ENCODE peak calls at places on chromosomes 2 and 18, in six cellular contexts. One of them, this sample, is unnamed.

GRCh38 chr18:49045585-49045984 is 94.8 kb upstream of the SMAD7 start:
- DNase-seq in NCI-H1694: no peak
- DNase-seq in pancreas: no peak
- DNase-seq in activated CD4-positive, alpha-beta T cell treated with anti-CD3 and anti-CD28 coated beads, Interleukin-2, amount 50 U/mL, for 24 hours: no peak
- DNase-seq in T47D: no peak
- DNase-seq in stromal cell of bone marrow: no peak
- DNase-seq in this sample: no peak

GRCh38 chr2:42136832-42137821 is 32.0 kb upstream of the EML4 start:
- DNase-seq in NCI-H1694: no peak
- DNase-seq in pancreas: no peak
- DNase-seq in activated CD4-positive, alpha-beta T cell treated with anti-CD3 and anti-CD28 coated beads, Interleukin-2, amount 50 U/mL, for 24 hours: no peak
- DNase-seq in T47D: no peak
- DNase-seq in stromal cell of bone marrow: no peak
- DNase-seq in this sample: no peak

GRCh38 chr2:45288532-45288931 is 279.3 kb upstream of the SIX2 start:
- DNase-seq in NCI-H1694: no peak
- DNase-seq in pancreas: no peak
- DNase-seq in activated CD4-positive, alpha-beta T cell treated with anti-CD3 and anti-CD28 coated beads, Interleukin-2, amount 50 U/mL, for 24 hours: no peak
- DNase-seq in T47D: no peak
- DNase-seq in stromal cell of bone marrow: no peak
- DNase-seq in this sample: no peak

GRCh38 chr2:231666171-231667095 is 41.9 kb upstream of the PTMA start:
- DNase-seq in NCI-H1694: no peak
- DNase-seq in pancreas: peak; percentile 94
- DNase-seq in activated CD4-positive, alpha-beta T cell treated with anti-CD3 and anti-CD28 coated beads, Interleukin-2, amount 50 U/mL, for 24 hours: no peak
- DNase-seq in T47D: peak; percentile 91
- DNase-seq in stromal cell of bone marrow: peak; percentile 86
- DNase-seq in this sample: no peak

GRCh38 chr2:70141754-70142589 is 48.8 kb downstream of the C2orf42 start:
- DNase-seq in NCI-H1694: no peak
- DNase-seq in pancreas: no peak
- DNase-seq in activated CD4-positive, alpha-beta T cell treated with anti-CD3 and anti-CD28 coated beads, Interleukin-2, amount 50 U/mL, for 24 hours: peak; percentile 31
- DNase-seq in T47D: peak; percentile 73
- DNase-seq in stromal cell of bone marrow: no peak
- DNase-seq in this sample: no peak

GRCh38 chr2:221103930-221104329 is 468.2 kb downstream of the EPHA4 start:
- DNase-seq in NCI-H1694: no peak
- DNase-seq in pancreas: no peak
- DNase-seq in activated CD4-positive, alpha-beta T cell treated with anti-CD3 and anti-CD28 coated beads, Interleukin-2, amount 50 U/mL, for 24 hours: no peak
- DNase-seq in T47D: no peak
- DNase-seq in stromal cell of bone marrow: no peak
- DNase-seq in this sample: no peak

GRCh38 chr2:111642576-111643327 is 241.2 kb downstream of the ANAPC1 start:
- DNase-seq in NCI-H1694: no peak
- DNase-seq in pancreas: no peak
- DNase-seq in activated CD4-positive, alpha-beta T cell treated with anti-CD3 and anti-CD28 coated beads, Interleukin-2, amount 50 U/mL, for 24 hours: no peak
- DNase-seq in T47D: no peak
- DNase-seq in stromal cell of bone marrow: no peak
- DNase-seq in this sample: no peak

GRCh38 chr2:197803033-197803444 is 1.4 kb upstream of the PLCL1 start:
- DNase-seq in NCI-H1694: peak; percentile 60
- DNase-seq in pancreas: peak; percentile 13
- DNase-seq in activated CD4-positive, alpha-beta T cell treated with anti-CD3 and anti-CD28 coated beads, Interleukin-2, amount 50 U/mL, for 24 hours: no peak
- DNase-seq in T47D: peak; percentile 58
- DNase-seq in stromal cell of bone marrow: peak; percentile 47
- DNase-seq in this sample: peak; percentile 35

GRCh38 chr2:144947709-144948037 is 427.8 kb upstream of the ZEB2 start:
- DNase-seq in NCI-H1694: no peak
- DNase-seq in pancreas: no peak
- DNase-seq in activated CD4-positive, alpha-beta T cell treated with anti-CD3 and anti-CD28 coated beads, Interleukin-2, amount 50 U/mL, for 24 hours: no peak
- DNase-seq in T47D: no peak
- DNase-seq in stromal cell of bone marrow: no peak
- DNase-seq in this sample: no peak

GRCh38 chr2:172614932-172615331 is 59.0 kb downstream of the PDK1 start:
- DNase-seq in NCI-H1694: no peak
- DNase-seq in pancreas: no peak
- DNase-seq in activated CD4-positive, alpha-beta T cell treated with anti-CD3 and anti-CD28 coated beads, Interleukin-2, amount 50 U/mL, for 24 hours: no peak
- DNase-seq in T47D: no peak
- DNase-seq in stromal cell of bone marrow: no peak
- DNase-seq in this sample: no peak

GRCh38 chr2:158837645-158838044 is 42.5 kb downstream of the DAPL1 start:
- DNase-seq in NCI-H1694: no peak
- DNase-seq in pancreas: no peak
- DNase-seq in activated CD4-positive, alpha-beta T cell treated with anti-CD3 and anti-CD28 coated beads, Interleukin-2, amount 50 U/mL, for 24 hours: no peak
- DNase-seq in T47D: no peak
- DNase-seq in stromal cell of bone marrow: no peak
- DNase-seq in this sample: no peak

GRCh38 chr18:7877609-7878008 is 310.5 kb downstream of the PTPRM start:
- DNase-seq in NCI-H1694: no peak
- DNase-seq in pancreas: no peak
- DNase-seq in activated CD4-positive, alpha-beta T cell treated with anti-CD3 and anti-CD28 coated beads, Interleukin-2, amount 50 U/mL, for 24 hours: no peak
- DNase-seq in T47D: no peak
- DNase-seq in stromal cell of bone marrow: no peak
- DNase-seq in this sample: no peak

GRCh38 chr2:220499281-220499680 is 871.9 kb downstream of the SLC4A3 start:
- DNase-seq in NCI-H1694: no peak
- DNase-seq in pancreas: no peak
- DNase-seq in activated CD4-positive, alpha-beta T cell treated with anti-CD3 and anti-CD28 coated beads, Interleukin-2, amount 50 U/mL, for 24 hours: no peak
- DNase-seq in T47D: no peak
- DNase-seq in stromal cell of bone marrow: peak; percentile 71
- DNase-seq in this sample: no peak

GRCh38 chr2:164504253-164504652 is 117.0 kb downstream of the GRB14 start:
- DNase-seq in NCI-H1694: no peak
- DNase-seq in pancreas: no peak
- DNase-seq in activated CD4-positive, alpha-beta T cell treated with anti-CD3 and anti-CD28 coated beads, Interleukin-2, amount 50 U/mL, for 24 hours: no peak
- DNase-seq in T47D: peak; percentile 54
- DNase-seq in stromal cell of bone marrow: no peak
- DNase-seq in this sample: no peak

GRCh38 chr18:49022311-49023280 is 71.8 kb upstream of the SMAD7 start:
- DNase-seq in NCI-H1694: no peak
- DNase-seq in pancreas: no peak
- DNase-seq in activated CD4-positive, alpha-beta T cell treated with anti-CD3 and anti-CD28 coated beads, Interleukin-2, amount 50 U/mL, for 24 hours: no peak
- DNase-seq in T47D: no peak
- DNase-seq in stromal cell of bone marrow: no peak
- DNase-seq in this sample: no peak

GRCh38 chr18:7104649-7105048 is 12.9 kb downstream of the LAMA1 start:
- DNase-seq in NCI-H1694: no peak
- DNase-seq in pancreas: no peak
- DNase-seq in activated CD4-positive, alpha-beta T cell treated with anti-CD3 and anti-CD28 coated beads, Interleukin-2, amount 50 U/mL, for 24 hours: no peak
- DNase-seq in T47D: no peak
- DNase-seq in stromal cell of bone marrow: no peak
- DNase-seq in this sample: no peak

GRCh38 chr2:96430394-96430988 is 74.7 kb downstream of the NEURL3 start:
- DNase-seq in NCI-H1694: no peak
- DNase-seq in pancreas: no peak
- DNase-seq in activated CD4-positive, alpha-beta T cell treated with anti-CD3 and anti-CD28 coated beads, Interleukin-2, amount 50 U/mL, for 24 hours: no peak
- DNase-seq in T47D: no peak
- DNase-seq in stromal cell of bone marrow: no peak
- DNase-seq in this sample: no peak

GRCh38 chr2:25447018-25447417 is 105.3 kb upstream of the DNMT3A start:
- DNase-seq in NCI-H1694: no peak
- DNase-seq in pancreas: no peak
- DNase-seq in activated CD4-positive, alpha-beta T cell treated with anti-CD3 and anti-CD28 coated beads, Interleukin-2, amount 50 U/mL, for 24 hours: no peak
- DNase-seq in T47D: no peak
- DNase-seq in stromal cell of bone marrow: no peak
- DNase-seq in this sample: no peak

GRCh38 chr18:27685807-27686412 is 491.0 kb downstream of the CDH2 start:
- DNase-seq in NCI-H1694: peak; percentile 16
- DNase-seq in pancreas: no peak
- DNase-seq in activated CD4-positive, alpha-beta T cell treated with anti-CD3 and anti-CD28 coated beads, Interleukin-2, amount 50 U/mL, for 24 hours: no peak
- DNase-seq in T47D: peak; percentile 49
- DNase-seq in stromal cell of bone marrow: peak; percentile 19
- DNase-seq in this sample: no peak

GRCh38 chr2:108965540-108966299 is 23.3 kb downstream of the EDAR start:
- DNase-seq in NCI-H1694: no peak
- DNase-seq in pancreas: no peak
- DNase-seq in activated CD4-positive, alpha-beta T cell treated with anti-CD3 and anti-CD28 coated beads, Interleukin-2, amount 50 U/mL, for 24 hours: no peak
- DNase-seq in T47D: no peak
- DNase-seq in stromal cell of bone marrow: no peak
- DNase-seq in this sample: peak; percentile 10

GRCh38 chr2:109234355-109234754 is 105.3 kb downstream of the SH3RF3 start:
- DNase-seq in NCI-H1694: no peak
- DNase-seq in pancreas: no peak
- DNase-seq in activated CD4-positive, alpha-beta T cell treated with anti-CD3 and anti-CD28 coated beads, Interleukin-2, amount 50 U/mL, for 24 hours: no peak
- DNase-seq in T47D: no peak
- DNase-seq in stromal cell of bone marrow: no peak
- DNase-seq in this sample: no peak

GRCh38 chr2:64876137-64876647 is 113.0 kb upstream of the SLC1A4 start:
- DNase-seq in NCI-H1694: peak; percentile 63
- DNase-seq in pancreas: peak; percentile 15
- DNase-seq in activated CD4-positive, alpha-beta T cell treated with anti-CD3 and anti-CD28 coated beads, Interleukin-2, amount 50 U/mL, for 24 hours: no peak
- DNase-seq in T47D: no peak
- DNase-seq in stromal cell of bone marrow: peak; percentile 67
- DNase-seq in this sample: no peak

GRCh38 chr18:60372598-60372997 is at the start of gene MC4R:
- DNase-seq in NCI-H1694: peak; percentile 89
- DNase-seq in pancreas: no peak
- DNase-seq in activated CD4-positive, alpha-beta T cell treated with anti-CD3 and anti-CD28 coated beads, Interleukin-2, amount 50 U/mL, for 24 hours: no peak
- DNase-seq in T47D: peak; percentile 11
- DNase-seq in stromal cell of bone marrow: peak; percentile 54
- DNase-seq in this sample: no peak

GRCh38 chr2:234145511-234145910 is 95.0 kb downstream of the SPP2 start:
- DNase-seq in NCI-H1694: no peak
- DNase-seq in pancreas: no peak
- DNase-seq in activated CD4-positive, alpha-beta T cell treated with anti-CD3 and anti-CD28 coated beads, Interleukin-2, amount 50 U/mL, for 24 hours: no peak
- DNase-seq in T47D: no peak
- DNase-seq in stromal cell of bone marrow: no peak
- DNase-seq in this sample: no peak

GRCh38 chr2:157741819-157742484 is 113.3 kb upstream of the ACVR1C start:
- DNase-seq in NCI-H1694: no peak
- DNase-seq in pancreas: no peak
- DNase-seq in activated CD4-positive, alpha-beta T cell treated with anti-CD3 and anti-CD28 coated beads, Interleukin-2, amount 50 U/mL, for 24 hours: no peak
- DNase-seq in T47D: no peak
- DNase-seq in stromal cell of bone marrow: no peak
- DNase-seq in this sample: no peak

GRCh38 chr2:220278022-220278421 is 650.6 kb downstream of the SLC4A3 start:
- DNase-seq in NCI-H1694: no peak
- DNase-seq in pancreas: no peak
- DNase-seq in activated CD4-positive, alpha-beta T cell treated with anti-CD3 and anti-CD28 coated beads, Interleukin-2, amount 50 U/mL, for 24 hours: no peak
- DNase-seq in T47D: no peak
- DNase-seq in stromal cell of bone marrow: no peak
- DNase-seq in this sample: no peak

GRCh38 chr2:237336131-237336530 is 77.8 kb downstream of the COL6A3 start:
- DNase-seq in NCI-H1694: no peak
- DNase-seq in pancreas: no peak
- DNase-seq in activated CD4-positive, alpha-beta T cell treated with anti-CD3 and anti-CD28 coated beads, Interleukin-2, amount 50 U/mL, for 24 hours: no peak
- DNase-seq in T47D: no peak
- DNase-seq in stromal cell of bone marrow: no peak
- DNase-seq in this sample: no peak

GRCh38 chr2:121253021-121253673 is 31.9 kb downstream of the TFCP2L1 start:
- DNase-seq in NCI-H1694: no peak
- DNase-seq in pancreas: no peak
- DNase-seq in activated CD4-positive, alpha-beta T cell treated with anti-CD3 and anti-CD28 coated beads, Interleukin-2, amount 50 U/mL, for 24 hours: no peak
- DNase-seq in T47D: no peak
- DNase-seq in stromal cell of bone marrow: no peak
- DNase-seq in this sample: no peak

GRCh38 chr2:179410552-179411356 is 146.1 kb upstream of the SESTD1 start:
- DNase-seq in NCI-H1694: peak; percentile 78
- DNase-seq in pancreas: peak; percentile 48
- DNase-seq in activated CD4-positive, alpha-beta T cell treated with anti-CD3 and anti-CD28 coated beads, Interleukin-2, amount 50 U/mL, for 24 hours: no peak
- DNase-seq in T47D: peak; percentile 72
- DNase-seq in stromal cell of bone marrow: peak; percentile 57
- DNase-seq in this sample: no peak

GRCh38 chr2:191618046-191618788 is 59.7 kb upstream of the NABP1 start:
- DNase-seq in NCI-H1694: no peak
- DNase-seq in pancreas: no peak
- DNase-seq in activated CD4-positive, alpha-beta T cell treated with anti-CD3 and anti-CD28 coated beads, Interleukin-2, amount 50 U/mL, for 24 hours: no peak
- DNase-seq in T47D: no peak
- DNase-seq in stromal cell of bone marrow: no peak
- DNase-seq in this sample: no peak

GRCh38 chr2:46410273-46411244 is 68.8 kb upstream of the TMEM247 start:
- DNase-seq in NCI-H1694: no peak
- DNase-seq in pancreas: no peak
- DNase-seq in activated CD4-positive, alpha-beta T cell treated with anti-CD3 and anti-CD28 coated beads, Interleukin-2, amount 50 U/mL, for 24 hours: no peak
- DNase-seq in T47D: peak; percentile 68
- DNase-seq in stromal cell of bone marrow: no peak
- DNase-seq in this sample: no peak

This sample was measured in effector CD4-positive, alpha-beta T cell.